ENCODE peak calls at places on chromosomes 11 and 22, in nine cellular contexts. D is K562, P is A549, W is AG04449, S is nephron progenitor cell, Y is cardiac muscle cell, K is WERI-Rb-1, G is foreskin fibroblast, L is endothelial cell of umbilical vein. N is an unnamed sample.

GRCh38 chr11:45858751-45859398 is 11.6 kb downstream of the CRY2 start:
- DNase-seq in K (no peak), W (no peak), L (no peak), G (no peak), Y (no peak), D (no peak), S (no peak), P (no peak), N (no peak)

GRCh38 chr11:104772806-104773241 is 125.4 kb downstream of the CASP12 start:
- DNase-seq in S (no peak), D (no peak), Y (no peak), G (peak), L (peak), W (peak), K (no peak), P (peak), N (no peak)

GRCh38 chr11:69910519-69911309 is 91.5 kb upstream of the FGF3 start:
- DNase-seq in S (no peak), G (no peak), D (no peak), Y (no peak), L (no peak), K (no peak), P (no peak), W (no peak), N (no peak)

GRCh38 chr11:111525456-111525855 is 10.9 kb downstream of the HOATZ start:
- DNase-seq in W (no peak), S (no peak), G (no peak), L (no peak), D (no peak), K (no peak), P (no peak), Y (no peak), N (no peak)

GRCh38 chr22:39745789-39746188 is 147.8 kb downstream of the ENTHD1 start:
- DNase-seq in P (no peak), W (no peak), G (no peak), Y (no peak), D (no peak), S (no peak), L (no peak), K (no peak), N (no peak)

GRCh38 chr22:33110562-33111163 is 52.5 kb upstream of the SYN3 start:
- DNase-seq in W (no peak), L (no peak), D (no peak), Y (no peak), P (no peak), G (no peak), S (no peak), K (no peak), N (no peak)

GRCh38 chr22:42655693-42656092 is 6.5 kb upstream of the CYB5R3 start:
- DNase-seq in G (no peak), D (no peak), L (no peak), W (no peak), Y (no peak), S (no peak), K (no peak), P (no peak), N (no peak)

GRCh38 chr11:118129475-118130196 is 23.0 kb downstream of the SCN4B start:
- DNase-seq in Y (no peak), S (no peak), L (no peak), G (no peak), D (no peak), P (no peak), W (no peak), K (no peak), N (no peak)

GRCh38 chr11:86116386-86116726 is 47.5 kb upstream of the PICALM start:
- DNase-seq in P (peak), Y (no peak), S (no peak), D (no peak), K (no peak), G (peak), L (no peak), W (peak), N (peak)

GRCh38 chr11:121070951-121071350 is 30.1 kb upstream of the TECTA start:
- DNase-seq in L (peak), G (no peak), W (no peak), P (no peak), Y (no peak), S (no peak), D (no peak), K (no peak), N (no peak)

GRCh38 chr11:116776522-116776984 is 3.8 kb upstream of the BUD13 start:
- DNase-seq in L (no peak), K (no peak), W (no peak), S (no peak), G (no peak), Y (no peak), P (no peak), D (no peak), N (no peak)

GRCh38 chr11:3837793-3838192 is 3.0 kb downstream of the RHOG start:
- DNase-seq in W (no peak), K (no peak), S (no peak), P (no peak), Y (no peak), D (peak), G (peak), L (no peak), N (no peak)

GRCh38 chr22:22593964-22594656 is 35.0 kb upstream of the PRAME start:
- DNase-seq in G (peak), D (peak), L (peak), K (peak), Y (no peak), S (peak), P (peak), W (no peak), N (peak)

DNA sequence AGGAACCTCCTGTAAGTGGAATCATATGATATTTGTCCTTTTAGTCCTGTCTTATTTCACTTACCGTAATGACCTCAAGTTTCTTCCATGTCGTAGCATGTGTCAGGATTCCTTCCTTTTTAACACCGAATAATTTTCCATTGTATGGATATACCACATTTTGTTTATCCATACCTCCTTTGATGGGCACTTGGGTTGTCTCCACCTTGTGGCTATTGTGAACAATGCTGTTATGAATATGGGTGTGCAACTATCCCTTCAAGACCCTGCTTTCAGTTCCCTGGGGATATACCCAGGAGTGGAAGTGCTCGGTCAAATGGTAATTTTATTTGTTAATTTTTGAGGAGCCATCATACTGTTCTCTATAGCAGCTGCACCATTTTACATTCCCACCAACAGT is 244.9 kb upstream of the BLID start:
- DNase-seq in D (no peak), S (no peak), P (no peak), W (no peak), Y (no peak), K (no peak), G (no peak), L (no peak), N (no peak)
- TF ChIP-seq CTCF in D (no peak), S (no peak), P (no peak), W (no peak), Y (no peak), K (no peak), G (no peak), L (no peak), N (no peak)

GRCh38 chr22:24845036-24845918 is 39.3 kb downstream of the SGSM1 start:
- DNase-seq in S (no peak), G (peak), W (peak), K (peak), Y (no peak), L (no peak), D (no peak), P (peak), N (no peak)
- TF ChIP-seq CTCF in S (no peak), G (no peak), W (no peak), K (no peak), Y (no peak), L (no peak), D (no peak), P (no peak), N (no peak)

DNA sequence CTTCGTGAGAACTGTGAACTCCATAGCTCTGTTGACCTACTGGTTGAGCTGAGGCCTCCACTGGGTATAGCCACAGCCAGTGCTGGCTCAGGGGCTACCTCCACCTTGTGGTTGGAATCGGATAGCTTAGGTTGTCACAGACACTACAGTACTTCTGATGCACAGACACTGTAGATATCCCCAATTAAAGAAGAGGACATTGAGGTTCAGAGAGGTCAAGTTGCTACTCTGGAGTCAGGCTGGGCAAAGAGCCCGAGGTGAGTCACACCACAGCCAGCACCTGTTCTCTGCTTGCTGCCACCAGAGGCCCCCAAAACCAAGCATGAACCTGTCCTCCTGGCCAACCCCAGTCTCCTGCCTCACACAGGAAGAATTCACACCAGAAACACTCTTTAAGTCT is 5.4 kb downstream of the UFD1 start:
- DNase-seq in D (no peak), P (peak), L (no peak), W (no peak), K (peak), S (no peak), G (no peak), Y (no peak), N (no peak)
- TF ChIP-seq CTCF in D (peak), P (no peak), L (no peak), W (no peak), K (peak), S (no peak), G (no peak), Y (no peak), N (no peak)

GRCh38 chr11:128323381-128323780 is 264.0 kb downstream of the ETS1 start:
- DNase-seq in L (peak), S (no peak), P (peak), Y (peak), D (no peak), G (peak), K (peak), W (no peak), N (peak)
- TF ChIP-seq CTCF in L (peak), S (no peak), P (no peak), Y (peak), D (no peak), G (peak), K (peak), W (peak), N (peak)

GRCh38 chr11:61587951-61588695 is 7.2 kb upstream of the SYT7 start:
- DNase-seq in S (peak), Y (peak), K (peak), D (peak), G (no peak), P (peak), W (no peak), L (peak), N (peak)
- TF ChIP-seq CTCF in S (no peak), Y (peak), K (peak), D (peak), G (peak), P (no peak), W (peak), L (peak), N (no peak)

DNA sequence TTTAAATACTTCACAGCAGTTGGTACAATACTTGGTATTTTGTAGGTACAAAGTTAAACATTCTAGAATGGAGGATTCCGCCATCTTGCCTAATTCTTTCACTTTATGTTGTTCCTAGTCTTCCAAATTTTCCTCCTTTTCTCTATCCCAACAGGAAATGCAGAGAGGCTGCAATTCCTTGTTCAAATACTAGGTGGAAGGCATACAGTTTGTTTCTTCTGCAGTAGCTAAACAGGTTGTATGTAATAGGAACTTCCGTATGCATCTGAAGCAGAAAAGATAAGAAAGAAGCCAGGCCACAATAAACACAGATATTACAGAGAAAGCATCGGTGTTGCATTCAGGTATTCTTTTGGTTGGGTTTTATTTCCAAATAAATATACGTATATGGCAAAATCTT is 186.4 kb upstream of the MTMR2 start:
- DNase-seq in G (no peak), L (no peak), S (no peak), K (no peak), D (no peak), W (no peak), Y (no peak), P (no peak), N (no peak)
- TF ChIP-seq CTCF in G (no peak), L (no peak), S (no peak), K (no peak), D (no peak), W (no peak), Y (no peak), P (no peak), N (no peak)

DNA sequence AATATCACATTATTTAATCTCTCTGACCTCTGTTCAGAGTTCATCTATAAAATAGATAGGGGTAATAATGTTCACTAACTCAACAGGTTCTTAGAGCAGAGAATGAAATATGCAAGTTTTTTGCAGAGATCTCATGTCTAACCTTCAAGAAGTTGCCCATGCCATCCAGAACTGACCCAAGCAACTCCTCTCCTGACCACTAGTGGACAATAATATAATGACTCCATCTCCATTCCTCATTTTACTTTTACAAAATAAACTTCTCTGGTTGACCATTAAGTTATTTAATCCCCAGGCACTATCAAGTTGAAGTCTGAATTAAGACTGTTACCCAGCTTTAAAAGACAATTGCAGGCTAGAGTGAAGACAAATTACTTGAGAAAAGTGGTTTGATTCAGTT is 382.6 kb downstream of the KCNA4 start:
- DNase-seq in W (no peak), Y (no peak), D (no peak), L (peak), G (no peak), K (no peak), S (no peak), P (peak), N (no peak)
- TF ChIP-seq CTCF in W (no peak), Y (peak), D (no peak), L (no peak), G (no peak), K (peak), S (no peak), P (no peak), N (no peak)

GRCh38 chr11:109236696-109237095 is 185.3 kb upstream of the C11orf87 start:
- DNase-seq in K (no peak), P (peak), W (no peak), S (no peak), Y (no peak), G (no peak), D (no peak), L (no peak), N (no peak)
- TF ChIP-seq CTCF in K (no peak), P (no peak), W (no peak), S (no peak), Y (no peak), G (no peak), D (no peak), L (no peak), N (no peak)

N was measured in activated CD8-positive, alpha-beta T cell treated with anti-CD3 and anti-CD28 coated beads for 36 hours.